ENCODE peak calls at places on chromosomes 1 and 21, in four cellular contexts. U, M, J and F are unnamed samples.

GRCh38 chr1:217617120-217617519 is 13.8 kb downstream of the GPATCH2 start:
- DNase-seq in M (no peak), U (no peak), J (peak), F (no peak)

GRCh38 chr1:243945727-243946126 is 95.7 kb upstream of the AKT3 start:
- DNase-seq in J (no peak), U (no peak), M (peak), F (no peak)

GRCh38 chr1:206041640-206042039 is 11.3 kb upstream of the RHEX start:
- DNase-seq in U (no peak), J (no peak), M (peak), F (no peak)

GRCh38 chr1:186617860-186618780 is 62.1 kb downstream of the PTGS2 start:
- DNase-seq in U (no peak), J (no peak), M (no peak), F (no peak)

GRCh38 chr1:51303751-51304196 is 26.6 kb downstream of the TTC39A start:
- DNase-seq in J (no peak), M (no peak), U (no peak), F (peak)

GRCh38 chr1:26280333-26281042 is 602 bp downstream of the SH3BGRL3 start:
- DNase-seq in U (peak), J (no peak), M (no peak), F (peak)

GRCh38 chr1:23581219-23581618 is 21.9 kb upstream of the ID3 start:
- DNase-seq in U (no peak), M (no peak), J (no peak), F (peak)

GRCh38 chr1:42732126-42732680 is 7.8 kb downstream of the CLDN19 start:
- DNase-seq in M (peak), J (no peak), U (no peak), F (no peak)

GRCh38 chr1:234969630-234970370 is 158.8 kb downstream of the TOMM20 start:
- DNase-seq in M (peak), J (no peak), U (no peak), F (peak)

GRCh38 chr1:180994262-180994661 is 28.4 kb downstream of the STX6 start:
- DNase-seq in U (no peak), M (no peak), J (no peak), F (no peak)

GRCh38 chr1:228782662-228783414 is 47.6 kb downstream of the RHOU start:
- DNase-seq in U (no peak), J (peak), M (no peak), F (no peak)

GRCh38 chr1:228197555-228198147 is 10.2 kb upstream of the OBSCN start:
- DNase-seq in U (no peak), J (no peak), M (no peak), F (no peak)

GRCh38 chr1:80293818-80294217 is 1287.3 kb upstream of the ADGRL4 start:
- DNase-seq in M (no peak), U (no peak), J (no peak), F (no peak)

GRCh38 chr1:23209765-23210164 is 7.5 kb downstream of the HTR1D start:
- DNase-seq in U (no peak), J (no peak), M (no peak), F (no peak)

GRCh38 chr1:17831619-17832018 is 76.5 kb downstream of the ACTL8 start:
- DNase-seq in M (peak), U (peak), J (peak), F (no peak)

GRCh38 chr1:116243673-116244101 is 129.4 kb upstream of the ATP1A1 start:
- DNase-seq in J (no peak), M (no peak), U (no peak), F (no peak)

GRCh38 chr1:116242741-116243140 is 130.3 kb upstream of the ATP1A1 start:
- DNase-seq in M (no peak), J (no peak), U (no peak), F (no peak)

GRCh38 chr1:116246174-116246573 is 126.9 kb upstream of the ATP1A1 start:
- DNase-seq in M (no peak), U (no peak), J (no peak), F (no peak)
- H3K4me2 ChIP-seq in M (no peak), U (no peak), J (no peak), F (no peak)

DNA sequence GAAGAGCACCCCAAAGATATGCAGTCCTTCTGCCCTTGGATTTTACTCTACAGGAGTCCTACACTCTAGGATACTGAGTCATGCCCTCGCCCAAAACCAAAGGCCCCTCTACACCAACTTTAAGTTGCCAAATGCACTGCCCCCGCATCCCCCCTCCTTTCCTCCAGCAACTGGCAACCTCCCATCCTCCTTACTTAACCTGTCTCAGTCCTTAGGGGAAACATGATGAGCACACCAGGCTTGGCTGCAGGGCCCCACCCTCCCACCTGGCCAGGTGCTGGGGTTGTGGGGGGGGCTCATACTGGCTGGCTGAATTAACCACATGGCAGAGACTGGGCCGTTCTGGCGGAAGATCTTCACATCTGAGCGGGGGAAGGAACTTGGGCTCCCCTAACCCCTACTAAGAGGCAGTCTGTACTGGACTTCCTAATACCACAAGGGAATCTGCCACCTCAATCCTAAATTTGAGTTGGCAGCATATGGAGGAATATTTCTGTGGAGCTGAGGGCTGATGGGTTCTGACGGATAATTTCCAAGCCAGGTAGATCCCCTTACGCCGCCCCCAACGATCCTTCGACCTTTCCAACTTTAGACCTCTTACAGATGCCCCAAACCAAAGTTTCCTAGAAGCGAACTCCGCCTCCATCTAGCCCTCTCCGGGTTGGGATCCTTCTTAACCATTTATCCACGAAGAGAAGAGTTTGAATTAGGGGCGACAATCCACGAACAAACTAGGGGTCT is 1.1 kb downstream of the HDGF start:
- DNase-seq in J (no peak), U (peak), M (no peak), F (peak)
- TF ChIP-seq POLR2AphosphoS5 in J (no peak), U (no peak), M (peak), F (peak)

GRCh38 chr21:37587635-37588177 is 221.1 kb downstream of the DYRK1A start:
- DNase-seq in U (no peak), M (peak), J (no peak), F (no peak)
- TF ChIP-seq JUN in U (no peak), M (no peak), J (no peak), F (no peak)

GRCh38 chr1:19079983-19080472 is 123.6 kb upstream of the IFFO2 start:
- DNase-seq in M (no peak), U (no peak), J (peak), F (no peak)

GRCh38 chr1:19080715-19081114 is 124.2 kb upstream of the IFFO2 start:
- DNase-seq in J (no peak), U (no peak), M (no peak), F (no peak)

GRCh38 chr1:19081218-19081893 is 124.9 kb upstream of the IFFO2 start:
- DNase-seq in M (no peak), U (peak), J (no peak), F (peak)

GRCh38 chr1:19084206-19084738 is 125.8 kb downstream of the UBR4 start:
- DNase-seq in M (no peak), U (no peak), J (no peak), F (no peak)

DNA sequence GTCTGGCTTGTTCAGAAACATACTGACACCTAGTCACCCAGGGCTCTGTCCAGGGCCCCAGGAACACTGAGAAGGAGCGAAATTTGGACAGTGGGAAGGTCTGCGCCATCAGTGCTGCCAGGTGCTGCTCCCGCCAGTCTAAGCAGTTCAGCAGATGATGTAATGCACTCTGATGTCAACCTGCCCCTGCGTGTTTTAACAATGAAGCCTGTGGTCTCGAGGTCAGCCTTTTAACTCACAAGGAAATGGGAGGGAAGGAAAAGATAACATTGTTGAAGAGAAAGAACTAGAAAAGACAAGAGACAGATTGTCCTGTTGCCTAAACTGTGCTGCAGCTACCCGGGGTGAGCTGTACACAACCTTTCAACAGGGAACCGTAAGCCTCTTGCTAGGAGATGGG is 126.6 kb upstream of the IFFO2 start:
- DNase-seq in J (no peak), M (no peak), U (no peak), F (peak)
- H3K4me2 ChIP-seq in J (no peak), M (no peak), U (no peak), F (no peak)

GRCh38 chr1:40817791-40818263 is 34.2 kb downstream of the KCNQ4 start:
- DNase-seq in M (peak), J (no peak), U (no peak), F (no peak)
- TF ChIP-seq POLR2AphosphoS5 in M (no peak), J (no peak), U (no peak), F (no peak)

GRCh38 chr1:95254959-95255358 is 20.9 kb downstream of the RWDD3 start:
- DNase-seq in J (no peak), U (no peak), M (no peak), F (no peak)

GRCh38 chr1:95255826-95256225 is 21.8 kb downstream of the RWDD3 start:
- DNase-seq in J (no peak), M (no peak), U (no peak), F (no peak)

GRCh38 chr1:95259245-95259644 is 25.2 kb downstream of the RWDD3 start:
- DNase-seq in J (no peak), M (no peak), U (no peak), F (no peak)

GRCh38 chr1:95262928-95263327 is 28.9 kb downstream of the RWDD3 start:
- DNase-seq in M (no peak), U (no peak), J (no peak), F (no peak)

GRCh38 chr1:95257758-95258157 is 23.7 kb downstream of the RWDD3 start:
- DNase-seq in M (no peak), U (no peak), J (peak), F (no peak)
- TF ChIP-seq JUN in M (no peak), U (no peak), J (no peak), F (no peak)